ENCODE peak calls at places on chromosomes 4 and X, in five cellular contexts. N is lower leg skin, C is pancreas, X is T1000, Y is left ventricle myocardium inferior. W is an unnamed sample.

GRCh38 chrX:56766554-56767412 is 37.7 kb downstream of the NBDY start:
- DNase-seq in Y (no peak), X (no peak), C (no peak), N (peak; percentile 83), W (no peak)

GRCh38 chr4:96170198-96170597 is 330.3 kb downstream of the PDHA2 start:
- DNase-seq in N (no peak), Y (no peak), C (no peak), X (no peak), W (no peak)

GRCh38 chrX:76366972-76367371 is 60.5 kb upstream of the MAGEE1 start:
- DNase-seq in N (no peak), Y (no peak), C (no peak), X (no peak), W (no peak)

GRCh38 chr4:6999172-7000086 is 43.7 kb upstream of the TADA2B start:
- DNase-seq in Y (no peak), C (no peak), N (no peak), X (no peak), W (no peak)

GRCh38 chrX:11954196-11954595 is 184.1 kb upstream of the FRMPD4 start:
- DNase-seq in Y (no peak), X (no peak), N (no peak), C (no peak), W (no peak)

GRCh38 chr4:28092610-28093009 is 1232.0 kb downstream of the STIM2 start:
- DNase-seq in N (no peak), Y (no peak), C (no peak), X (no peak), W (no peak)

GRCh38 chrX:35622021-35622420 is 176.1 kb upstream of the MAGEB16 start:
- DNase-seq in Y (no peak), C (no peak), X (no peak), N (no peak), W (no peak)

GRCh38 chrX:14529288-14529989 is at the start of gene GLRA2:
- DNase-seq in C (no peak), Y (no peak), X (no peak), N (no peak), W (no peak)

GRCh38 chr4:130233377-130234047 is 1137.6 kb downstream of the C4orf33 start:
- DNase-seq in N (no peak), Y (no peak), C (no peak), X (no peak), W (no peak)

GRCh38 chr4:99651811-99652545 is 5.7 kb downstream of the C4orf54 start:
- DNase-seq in X (no peak), N (peak; percentile 84), Y (no peak), C (no peak), W (no peak)

GRCh38 chrX:47191806-47192401 is 1.7 kb upstream of the UBA1 start:
- DNase-seq in X (no peak), N (no peak), C (no peak), Y (no peak), W (no peak)

GRCh38 chrX:574355-574754 is 56.2 kb upstream of the SHOX start:
- DNase-seq in Y (no peak), X (no peak), N (no peak), C (no peak), W (no peak)

GRCh38 chrX:17046478-17047097 is 100.1 kb downstream of the REPS2 start:
- DNase-seq in X (peak; percentile 9), Y (peak; percentile 24), C (peak; percentile 72), N (no peak), W (peak; percentile 38)

W was measured in right lobe of liver.